ENCODE peak calls at places on chromosome 20, in four cellular contexts. One of them, this sample, is unnamed. For H3K4me1, the result is how much of the 10 kb centered on the place peaks cover.

GRCh38 chr20:8624616-8625015 is 444.3 kb upstream of the PLCB4 start:
- DNase-seq in gastrocnemius medialis: no peak
- DNase-seq in stomach: no peak
- DNase-seq in MM.1S: no peak
- DNase-seq in this sample: no peak

GRCh38 chr20:6993016-6993415 is 225.5 kb downstream of the BMP2 start:
- DNase-seq in gastrocnemius medialis: no peak
- DNase-seq in stomach: no peak
- DNase-seq in MM.1S: no peak
- DNase-seq in this sample: no peak

GRCh38 chr20:50296450-50297375 is 106.1 kb downstream of the CEBPB start:
- DNase-seq in gastrocnemius medialis: no peak
- DNase-seq in stomach: no peak
- DNase-seq in MM.1S: no peak
- DNase-seq in this sample: peak

GRCh38 chr20:51084598-51084997 is 61.7 kb upstream of the KCNG1 start:
- DNase-seq in gastrocnemius medialis: no peak
- DNase-seq in stomach: no peak
- DNase-seq in MM.1S: no peak
- DNase-seq in this sample: peak

GRCh38 chr20:62126141-62126540 is 3.9 kb downstream of the LSM14B start:
- DNase-seq in gastrocnemius medialis: no peak
- DNase-seq in stomach: no peak
- DNase-seq in MM.1S: no peak
- DNase-seq in this sample: no peak

GRCh38 chr20:54153847-54154246 is 19.9 kb downstream of the CYP24A1 start:
- DNase-seq in gastrocnemius medialis: no peak
- DNase-seq in stomach: no peak
- DNase-seq in MM.1S: no peak
- DNase-seq in this sample: no peak

GRCh38 chr20:10731190-10731955 is 57.6 kb upstream of the JAG1 start:
- DNase-seq in gastrocnemius medialis: no peak
- DNase-seq in stomach: no peak
- DNase-seq in MM.1S: no peak
- DNase-seq in this sample: peak

GRCh38 chr20:31833130-31833930 is 12.1 kb downstream of the FOXS1 start:
- DNase-seq in gastrocnemius medialis: peak
- DNase-seq in stomach: peak
- DNase-seq in MM.1S: peak
- DNase-seq in this sample: peak

GRCh38 chr20:50762435-50763201 is 31.2 kb downstream of the PARD6B start:
- DNase-seq in gastrocnemius medialis: peak
- DNase-seq in stomach: peak
- DNase-seq in MM.1S: no peak
- DNase-seq in this sample: peak

DNA sequence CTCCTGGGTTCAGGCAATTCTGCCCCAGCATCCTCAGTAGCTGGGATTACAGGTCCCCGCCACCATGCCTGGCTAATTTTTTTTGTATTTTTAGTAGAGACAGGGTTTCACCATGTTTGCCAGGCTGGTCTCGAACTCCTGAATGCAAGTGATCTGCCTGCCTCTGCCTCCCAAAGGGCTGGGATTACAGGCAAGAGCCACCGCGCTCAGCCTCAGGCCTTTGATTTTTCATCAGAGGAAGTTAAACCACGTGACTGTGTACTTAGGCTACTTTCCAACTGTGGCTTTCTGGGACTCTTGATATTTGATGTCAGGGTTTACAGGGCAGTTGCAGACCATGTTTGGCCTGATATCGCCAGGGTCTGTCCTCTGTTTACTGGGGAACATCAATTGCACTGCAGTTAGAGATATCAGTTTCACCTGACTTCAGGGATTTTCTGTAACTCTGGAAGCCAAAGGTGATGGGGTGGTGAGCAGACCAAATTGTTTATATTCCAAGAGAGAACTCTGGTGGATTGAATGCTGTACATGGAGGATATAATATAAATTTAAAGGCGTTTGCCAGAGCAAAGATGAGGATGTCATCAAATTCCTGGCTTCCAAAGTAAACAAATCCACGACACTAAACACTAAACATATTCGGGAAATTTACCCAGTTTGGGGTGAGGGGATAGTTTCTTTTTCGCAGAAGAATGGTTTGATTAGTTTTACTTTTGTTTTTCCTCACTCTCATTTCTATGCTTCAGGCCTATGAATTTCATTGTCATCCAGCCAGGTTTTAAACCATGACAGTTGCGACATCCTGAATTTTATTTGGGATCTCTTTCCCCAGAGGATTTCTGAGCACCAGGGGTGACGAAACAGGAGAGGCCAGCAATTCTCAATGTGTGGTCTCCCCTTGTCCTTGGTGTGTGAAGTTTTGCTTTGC is 4.2 kb downstream of the PSMF1 start:
- DNase-seq in gastrocnemius medialis: peak
- DNase-seq in stomach: peak
- DNase-seq in MM.1S: no peak
- DNase-seq in this sample: no peak
- H3K4me1 ChIP-seq in gastrocnemius medialis: half or more
- H3K4me1 ChIP-seq in stomach: under half
- H3K4me1 ChIP-seq in MM.1S: under half
- H3K4me1 ChIP-seq in this sample: under half

GRCh38 chr20:33883164-33883563 is 72.0 kb downstream of the CHMP4B start:
- DNase-seq in gastrocnemius medialis: no peak
- DNase-seq in stomach: no peak
- DNase-seq in MM.1S: peak
- DNase-seq in this sample: no peak
- H3K4me1 ChIP-seq in gastrocnemius medialis: under half
- H3K4me1 ChIP-seq in stomach: under half
- H3K4me1 ChIP-seq in MM.1S: under half
- H3K4me1 ChIP-seq in this sample: under half

GRCh38 chr20:22716824-22717351 is 132.5 kb upstream of the FOXA2 start:
- DNase-seq in gastrocnemius medialis: no peak
- DNase-seq in stomach: peak
- DNase-seq in MM.1S: no peak
- DNase-seq in this sample: no peak
- H3K4me1 ChIP-seq in gastrocnemius medialis: under half
- H3K4me1 ChIP-seq in stomach: under half
- H3K4me1 ChIP-seq in MM.1S: under half
- H3K4me1 ChIP-seq in this sample: under half

GRCh38 chr20:37395411-37395800 is 49.5 kb downstream of the SRC start:
- DNase-seq in gastrocnemius medialis: no peak
- DNase-seq in stomach: no peak
- DNase-seq in MM.1S: no peak
- DNase-seq in this sample: peak

GRCh38 chr20:37393863-37394542 is 48.1 kb downstream of the SRC start:
- DNase-seq in gastrocnemius medialis: no peak
- DNase-seq in stomach: no peak
- DNase-seq in MM.1S: no peak
- DNase-seq in this sample: peak

GRCh38 chr20:37394543-37395410 is 48.8 kb downstream of the SRC start:
- DNase-seq in gastrocnemius medialis: no peak
- DNase-seq in stomach: no peak
- DNase-seq in MM.1S: no peak
- DNase-seq in this sample: peak

GRCh38 chr20:37392441-37393195 is 46.7 kb downstream of the SRC start:
- DNase-seq in gastrocnemius medialis: no peak
- DNase-seq in stomach: no peak
- DNase-seq in MM.1S: peak
- DNase-seq in this sample: peak

GRCh38 chr20:37393196-37393862 is 47.4 kb downstream of the SRC start:
- DNase-seq in gastrocnemius medialis: no peak
- DNase-seq in stomach: no peak
- DNase-seq in MM.1S: no peak
- DNase-seq in this sample: no peak
- H3K4me1 ChIP-seq in gastrocnemius medialis: under half
- H3K4me1 ChIP-seq in stomach: under half
- H3K4me1 ChIP-seq in MM.1S: under half
- H3K4me1 ChIP-seq in this sample: under half

GRCh38 chr20:43937586-43937985 is 22.9 kb downstream of the TOX2 start:
- DNase-seq in gastrocnemius medialis: no peak
- DNase-seq in stomach: no peak
- DNase-seq in MM.1S: peak
- DNase-seq in this sample: no peak
- H3K4me1 ChIP-seq in gastrocnemius medialis: under half
- H3K4me1 ChIP-seq in stomach: under half
- H3K4me1 ChIP-seq in MM.1S: half or more
- H3K4me1 ChIP-seq in this sample: under half

GRCh38 chr20:24780648-24781047 is 168.4 kb upstream of the CST7 start:
- DNase-seq in gastrocnemius medialis: no peak
- DNase-seq in stomach: no peak
- DNase-seq in MM.1S: peak
- DNase-seq in this sample: peak
- H3K4me1 ChIP-seq in gastrocnemius medialis: under half
- H3K4me1 ChIP-seq in stomach: under half
- H3K4me1 ChIP-seq in MM.1S: under half
- H3K4me1 ChIP-seq in this sample: under half

GRCh38 chr20:58078741-58079522 is 149.5 kb downstream of the ANKRD60 start:
- DNase-seq in gastrocnemius medialis: no peak
- DNase-seq in stomach: no peak
- DNase-seq in MM.1S: no peak
- DNase-seq in this sample: peak
- H3K4me1 ChIP-seq in gastrocnemius medialis: under half
- H3K4me1 ChIP-seq in stomach: under half
- H3K4me1 ChIP-seq in MM.1S: under half
- H3K4me1 ChIP-seq in this sample: under half

This sample was measured in RWPE2.